ENCODE peak calls at places on chromosome 11, in seven cellular contexts. One of them, this sample, is unnamed.

GRCh38 chr11:1863352-1864215 is 10.7 kb downstream of the LSP1 start:
- DNase-seq in AG04450: peak
- DNase-seq in memory B cell: no peak
- DNase-seq in activated T-helper 1 cell treated with Interleukin-2 at 50 U/mL for 16 hours: no peak
- DNase-seq in cardiac muscle cell: peak
- DNase-seq in foreskin fibroblast: peak
- DNase-seq in Kasumi-1: peak
- DNase-seq in this sample: no peak

GRCh38 chr11:129287920-129288319 is 87.7 kb upstream of the BARX2 start:
- DNase-seq in AG04450: no peak
- DNase-seq in memory B cell: no peak
- DNase-seq in activated T-helper 1 cell treated with Interleukin-2 at 50 U/mL for 16 hours: no peak
- DNase-seq in cardiac muscle cell: no peak
- DNase-seq in foreskin fibroblast: no peak
- DNase-seq in Kasumi-1: no peak
- DNase-seq in this sample: no peak

GRCh38 chr11:61080986-61081590 is 21.2 kb upstream of the CD5 start:
- DNase-seq in AG04450: no peak
- DNase-seq in memory B cell: no peak
- DNase-seq in activated T-helper 1 cell treated with Interleukin-2 at 50 U/mL for 16 hours: no peak
- DNase-seq in cardiac muscle cell: no peak
- DNase-seq in foreskin fibroblast: no peak
- DNase-seq in Kasumi-1: no peak
- DNase-seq in this sample: no peak

GRCh38 chr11:12248330-12248729 is 129.0 kb upstream of the PARVA start:
- DNase-seq in AG04450: no peak
- DNase-seq in memory B cell: no peak
- DNase-seq in activated T-helper 1 cell treated with Interleukin-2 at 50 U/mL for 16 hours: no peak
- DNase-seq in cardiac muscle cell: peak
- DNase-seq in foreskin fibroblast: no peak
- DNase-seq in Kasumi-1: no peak
- DNase-seq in this sample: no peak

GRCh38 chr11:77865805-77866204 is 44.9 kb downstream of the AAMDC start:
- DNase-seq in AG04450: no peak
- DNase-seq in memory B cell: no peak
- DNase-seq in activated T-helper 1 cell treated with Interleukin-2 at 50 U/mL for 16 hours: no peak
- DNase-seq in cardiac muscle cell: peak
- DNase-seq in foreskin fibroblast: no peak
- DNase-seq in Kasumi-1: no peak
- DNase-seq in this sample: no peak

GRCh38 chr11:69888671-69889076 is 69.5 kb upstream of the FGF3 start:
- DNase-seq in AG04450: no peak
- DNase-seq in memory B cell: peak
- DNase-seq in activated T-helper 1 cell treated with Interleukin-2 at 50 U/mL for 16 hours: peak
- DNase-seq in cardiac muscle cell: peak
- DNase-seq in foreskin fibroblast: peak
- DNase-seq in Kasumi-1: peak
- DNase-seq in this sample: no peak

GRCh38 chr11:47553417-47553746 is 450 bp upstream of the CELF1 start:
- DNase-seq in AG04450: no peak
- DNase-seq in memory B cell: no peak
- DNase-seq in activated T-helper 1 cell treated with Interleukin-2 at 50 U/mL for 16 hours: no peak
- DNase-seq in cardiac muscle cell: peak
- DNase-seq in foreskin fibroblast: peak
- DNase-seq in Kasumi-1: peak
- DNase-seq in this sample: no peak

GRCh38 chr11:33257897-33258630 is 883 bp downstream of the HIPK3 start:
- DNase-seq in AG04450: peak
- DNase-seq in memory B cell: peak
- DNase-seq in activated T-helper 1 cell treated with Interleukin-2 at 50 U/mL for 16 hours: peak
- DNase-seq in cardiac muscle cell: peak
- DNase-seq in foreskin fibroblast: peak
- DNase-seq in Kasumi-1: peak
- DNase-seq in this sample: peak

GRCh38 chr11:96237759-96238158 is 105.2 kb downstream of the MAML2 start:
- DNase-seq in AG04450: no peak
- DNase-seq in memory B cell: no peak
- DNase-seq in activated T-helper 1 cell treated with Interleukin-2 at 50 U/mL for 16 hours: no peak
- DNase-seq in cardiac muscle cell: no peak
- DNase-seq in foreskin fibroblast: no peak
- DNase-seq in Kasumi-1: no peak
- DNase-seq in this sample: no peak

GRCh38 chr11:1484061-1484671 is 2.4 kb downstream of the MOB2 start:
- DNase-seq in AG04450: no peak
- DNase-seq in memory B cell: no peak
- DNase-seq in activated T-helper 1 cell treated with Interleukin-2 at 50 U/mL for 16 hours: no peak
- DNase-seq in cardiac muscle cell: no peak
- DNase-seq in foreskin fibroblast: no peak
- DNase-seq in Kasumi-1: no peak
- DNase-seq in this sample: no peak

GRCh38 chr11:1327064-1327460 is 17.6 kb upstream of the TOLLIP start:
- DNase-seq in AG04450: no peak
- DNase-seq in memory B cell: no peak
- DNase-seq in activated T-helper 1 cell treated with Interleukin-2 at 50 U/mL for 16 hours: no peak
- DNase-seq in cardiac muscle cell: no peak
- DNase-seq in foreskin fibroblast: peak
- DNase-seq in Kasumi-1: no peak
- DNase-seq in this sample: no peak

GRCh38 chr11:5658318-5658717 is 26.6 kb downstream of the TRIM5 start:
- DNase-seq in AG04450: no peak
- DNase-seq in memory B cell: no peak
- DNase-seq in activated T-helper 1 cell treated with Interleukin-2 at 50 U/mL for 16 hours: no peak
- DNase-seq in cardiac muscle cell: no peak
- DNase-seq in foreskin fibroblast: no peak
- DNase-seq in Kasumi-1: no peak
- DNase-seq in this sample: no peak

GRCh38 chr11:102921587-102922220 is 33.8 kb downstream of the MMP13 start:
- DNase-seq in AG04450: no peak
- DNase-seq in memory B cell: no peak
- DNase-seq in activated T-helper 1 cell treated with Interleukin-2 at 50 U/mL for 16 hours: no peak
- DNase-seq in cardiac muscle cell: no peak
- DNase-seq in foreskin fibroblast: no peak
- DNase-seq in Kasumi-1: no peak
- DNase-seq in this sample: no peak

GRCh38 chr11:1356478-1356960 is 33.2 kb upstream of the BRSK2 start:
- DNase-seq in AG04450: no peak
- DNase-seq in memory B cell: no peak
- DNase-seq in activated T-helper 1 cell treated with Interleukin-2 at 50 U/mL for 16 hours: no peak
- DNase-seq in cardiac muscle cell: no peak
- DNase-seq in foreskin fibroblast: no peak
- DNase-seq in Kasumi-1: no peak
- DNase-seq in this sample: no peak

GRCh38 chr11:64566042-64566914 is 24.7 kb upstream of the SLC22A12 start:
- DNase-seq in AG04450: peak
- DNase-seq in memory B cell: no peak
- DNase-seq in activated T-helper 1 cell treated with Interleukin-2 at 50 U/mL for 16 hours: no peak
- DNase-seq in cardiac muscle cell: peak
- DNase-seq in foreskin fibroblast: peak
- DNase-seq in Kasumi-1: no peak
- DNase-seq in this sample: no peak

GRCh38 chr11:848380-848931 is 5.8 kb downstream of the TSPAN4 start:
- DNase-seq in AG04450: no peak
- DNase-seq in memory B cell: peak
- DNase-seq in activated T-helper 1 cell treated with Interleukin-2 at 50 U/mL for 16 hours: peak
- DNase-seq in cardiac muscle cell: no peak
- DNase-seq in foreskin fibroblast: no peak
- DNase-seq in Kasumi-1: peak
- DNase-seq in this sample: no peak

GRCh38 chr11:45457649-45458048 is 171.5 kb upstream of the SYT13 start:
- DNase-seq in AG04450: peak
- DNase-seq in memory B cell: no peak
- DNase-seq in activated T-helper 1 cell treated with Interleukin-2 at 50 U/mL for 16 hours: no peak
- DNase-seq in cardiac muscle cell: peak
- DNase-seq in foreskin fibroblast: peak
- DNase-seq in Kasumi-1: no peak
- DNase-seq in this sample: no peak

GRCh38 chr11:73413246-73413645 is 37.0 kb downstream of the RELT start:
- DNase-seq in AG04450: no peak
- DNase-seq in memory B cell: no peak
- DNase-seq in activated T-helper 1 cell treated with Interleukin-2 at 50 U/mL for 16 hours: no peak
- DNase-seq in cardiac muscle cell: no peak
- DNase-seq in foreskin fibroblast: no peak
- DNase-seq in Kasumi-1: no peak
- DNase-seq in this sample: no peak

GRCh38 chr11:64687641-64688533 is 35.1 kb downstream of the NRXN2 start:
- DNase-seq in AG04450: no peak
- DNase-seq in memory B cell: no peak
- DNase-seq in activated T-helper 1 cell treated with Interleukin-2 at 50 U/mL for 16 hours: no peak
- DNase-seq in cardiac muscle cell: no peak
- DNase-seq in foreskin fibroblast: no peak
- DNase-seq in Kasumi-1: no peak
- DNase-seq in this sample: no peak

GRCh38 chr11:134248910-134249480 is 4.2 kb downstream of the THYN1 start:
- DNase-seq in AG04450: no peak
- DNase-seq in memory B cell: no peak
- DNase-seq in activated T-helper 1 cell treated with Interleukin-2 at 50 U/mL for 16 hours: no peak
- DNase-seq in cardiac muscle cell: no peak
- DNase-seq in foreskin fibroblast: no peak
- DNase-seq in Kasumi-1: no peak
- DNase-seq in this sample: no peak

GRCh38 chr11:65008016-65008415 is 5.9 kb upstream of the ARL2 start:
- DNase-seq in AG04450: no peak
- DNase-seq in memory B cell: no peak
- DNase-seq in activated T-helper 1 cell treated with Interleukin-2 at 50 U/mL for 16 hours: no peak
- DNase-seq in cardiac muscle cell: no peak
- DNase-seq in foreskin fibroblast: no peak
- DNase-seq in Kasumi-1: no peak
- DNase-seq in this sample: no peak

GRCh38 chr11:18633256-18634139 is 644 bp downstream of the SPTY2D1 start:
- DNase-seq in AG04450: no peak
- DNase-seq in memory B cell: peak
- DNase-seq in activated T-helper 1 cell treated with Interleukin-2 at 50 U/mL for 16 hours: no peak
- DNase-seq in cardiac muscle cell: peak
- DNase-seq in foreskin fibroblast: peak
- DNase-seq in Kasumi-1: peak
- DNase-seq in this sample: peak